ENCODE peak calls at places on chromosomes 4 and X, in four cellular contexts. One of them, this sample, is unnamed.

GRCh38 chr4:102610007-102610406 is 108.8 kb downstream of the NFKB1 start:
- DNase-seq in upper lobe of left lung: no peak
- DNase-seq in astrocyte: no peak
- DNase-seq in aorta: no peak
- DNase-seq in this sample: no peak

GRCh38 chr4:111641813-111642579 is 503.3 kb upstream of the FAM241A start:
- DNase-seq in astrocyte: peak; percentile 73
- DNase-seq in upper lobe of left lung: no peak
- DNase-seq in aorta: no peak
- DNase-seq in this sample: no peak

GRCh38 chr4:76758290-76758882 is 139.6 kb downstream of the SOWAHB start:
- DNase-seq in aorta: no peak
- DNase-seq in astrocyte: peak; percentile 58
- DNase-seq in upper lobe of left lung: no peak
- DNase-seq in this sample: no peak

GRCh38 chr4:110982486-110982885 is 359.6 kb upstream of the PITX2 start:
- DNase-seq in astrocyte: peak; percentile 8
- DNase-seq in aorta: no peak
- DNase-seq in upper lobe of left lung: no peak
- DNase-seq in this sample: no peak

GRCh38 chr4:83889802-83890201 is 353.9 kb downstream of the GPAT3 start:
- DNase-seq in upper lobe of left lung: no peak
- DNase-seq in astrocyte: peak; percentile 86
- DNase-seq in aorta: no peak
- DNase-seq in this sample: no peak

GRCh38 chr4:43682551-43682950 is 766.1 kb downstream of the KCTD8 start:
- DNase-seq in aorta: no peak
- DNase-seq in astrocyte: no peak
- DNase-seq in upper lobe of left lung: no peak
- DNase-seq in this sample: no peak

GRCh38 chr4:5409980-5410618 is 298.3 kb downstream of the EVC2 start:
- DNase-seq in astrocyte: no peak
- DNase-seq in upper lobe of left lung: no peak
- DNase-seq in aorta: no peak
- DNase-seq in this sample: no peak

GRCh38 chr4:84708406-84709135 is 125.6 kb downstream of the CDS1 start:
- DNase-seq in upper lobe of left lung: no peak
- DNase-seq in aorta: no peak
- DNase-seq in astrocyte: no peak
- DNase-seq in this sample: no peak

GRCh38 chrX:134236690-134237362 is at the start of gene CCDC160:
- DNase-seq in aorta: peak; percentile 79
- DNase-seq in astrocyte: peak; percentile 9
- DNase-seq in upper lobe of left lung: peak; percentile 88
- DNase-seq in this sample: peak; percentile 73

GRCh38 chrX:155330992-155331391 is 3.4 kb downstream of the CLIC2 start:
- DNase-seq in aorta: no peak
- DNase-seq in astrocyte: no peak
- DNase-seq in upper lobe of left lung: no peak
- DNase-seq in this sample: no peak

GRCh38 chrX:12076046-12076445 is 62.2 kb upstream of the FRMPD4 start:
- DNase-seq in upper lobe of left lung: no peak
- DNase-seq in aorta: no peak
- DNase-seq in astrocyte: no peak
- DNase-seq in this sample: no peak

GRCh38 chrX:122004127-122004526 is 956.7 kb downstream of the GLUD2 start:
- DNase-seq in upper lobe of left lung: peak; percentile 2
- DNase-seq in astrocyte: no peak
- DNase-seq in aorta: no peak
- DNase-seq in this sample: no peak

GRCh38 chr4:147548251-147548650 is 67.4 kb downstream of the EDNRA start:
- DNase-seq in astrocyte: no peak
- DNase-seq in aorta: no peak
- DNase-seq in upper lobe of left lung: no peak
- DNase-seq in this sample: no peak

GRCh38 chr4:188934320-188934975 is 795.2 kb downstream of the TRIML1 start:
- DNase-seq in astrocyte: peak; percentile 73
- DNase-seq in aorta: no peak
- DNase-seq in upper lobe of left lung: no peak
- DNase-seq in this sample: no peak

GRCh38 chr4:165580379-165580905 is 201.6 kb downstream of the CPE start:
- DNase-seq in aorta: no peak
- DNase-seq in upper lobe of left lung: no peak
- DNase-seq in astrocyte: peak; percentile 99
- DNase-seq in this sample: no peak

GRCh38 chrX:7083468-7084396 is 63.8 kb upstream of the STS start:
- DNase-seq in aorta: no peak
- DNase-seq in astrocyte: peak; percentile 99
- DNase-seq in upper lobe of left lung: no peak
- DNase-seq in this sample: no peak

GRCh38 chr4:828641-829271 is 2.8 kb upstream of the CPLX1 start:
- DNase-seq in aorta: peak; percentile 60
- DNase-seq in upper lobe of left lung: peak; percentile 70
- DNase-seq in astrocyte: no peak
- DNase-seq in this sample: peak; percentile 62

GRCh38 chr4:101157415-101158135 is 189.8 kb downstream of the PPP3CA start:
- DNase-seq in astrocyte: peak; percentile 40
- DNase-seq in aorta: no peak
- DNase-seq in upper lobe of left lung: no peak
- DNase-seq in this sample: no peak

GRCh38 chr4:52376107-52376704 is 282.9 kb downstream of the USP46 start:
- DNase-seq in upper lobe of left lung: no peak
- DNase-seq in aorta: no peak
- DNase-seq in astrocyte: peak; percentile 13
- DNase-seq in this sample: no peak

GRCh38 chr4:173025131-173025530 is 143.5 kb upstream of the GALNT7 start:
- DNase-seq in upper lobe of left lung: no peak
- DNase-seq in astrocyte: peak; percentile 62
- DNase-seq in aorta: no peak
- DNase-seq in this sample: no peak

GRCh38 chr4:19592391-19592790 is 659.3 kb upstream of the SLIT2 start:
- DNase-seq in aorta: no peak
- DNase-seq in astrocyte: no peak
- DNase-seq in upper lobe of left lung: no peak
- DNase-seq in this sample: no peak

GRCh38 chr4:153497988-153498967 is 32.1 kb downstream of the TMEM131L start:
- DNase-seq in astrocyte: peak; percentile 85
- DNase-seq in upper lobe of left lung: no peak
- DNase-seq in aorta: peak; percentile 48
- DNase-seq in this sample: no peak

GRCh38 chr4:117137143-117137542 is 51.8 kb upstream of the TRAM1L1 start:
- DNase-seq in aorta: no peak
- DNase-seq in upper lobe of left lung: no peak
- DNase-seq in astrocyte: peak; percentile 92
- DNase-seq in this sample: no peak

GRCh38 chrX:3046253-3046909 is 5.1 kb downstream of the ARSF start:
- DNase-seq in upper lobe of left lung: no peak
- DNase-seq in aorta: no peak
- DNase-seq in astrocyte: no peak
- DNase-seq in this sample: no peak

GRCh38 chr4:86896596-86896995 is 4.4 kb upstream of the C4orf36 start:
- DNase-seq in aorta: no peak
- DNase-seq in upper lobe of left lung: no peak
- DNase-seq in astrocyte: peak; percentile 18
- DNase-seq in this sample: no peak

GRCh38 chrX:110421499-110422455 is 63.1 kb downstream of the RTL9 start:
- DNase-seq in astrocyte: no peak
- DNase-seq in aorta: no peak
- DNase-seq in upper lobe of left lung: no peak
- DNase-seq in this sample: no peak

GRCh38 chrX:154738013-154738738 is 12.7 kb downstream of the GAB3 start:
- DNase-seq in upper lobe of left lung: no peak
- DNase-seq in astrocyte: peak; percentile 85
- DNase-seq in aorta: no peak
- DNase-seq in this sample: no peak

GRCh38 chrX:139881130-139881529 is 51.7 kb downstream of the ATP11C start:
- DNase-seq in astrocyte: peak; percentile 82
- DNase-seq in upper lobe of left lung: no peak
- DNase-seq in aorta: no peak
- DNase-seq in this sample: no peak

GRCh38 chrX:151488677-151489076 is 74.8 kb upstream of the PASD1 start:
- DNase-seq in aorta: no peak
- DNase-seq in astrocyte: no peak
- DNase-seq in upper lobe of left lung: no peak
- DNase-seq in this sample: no peak

GRCh38 chr4:121199742-121200561 is 35.8 kb upstream of the TNIP3 start:
- DNase-seq in upper lobe of left lung: no peak
- DNase-seq in aorta: no peak
- DNase-seq in astrocyte: no peak
- DNase-seq in this sample: no peak

DNA sequence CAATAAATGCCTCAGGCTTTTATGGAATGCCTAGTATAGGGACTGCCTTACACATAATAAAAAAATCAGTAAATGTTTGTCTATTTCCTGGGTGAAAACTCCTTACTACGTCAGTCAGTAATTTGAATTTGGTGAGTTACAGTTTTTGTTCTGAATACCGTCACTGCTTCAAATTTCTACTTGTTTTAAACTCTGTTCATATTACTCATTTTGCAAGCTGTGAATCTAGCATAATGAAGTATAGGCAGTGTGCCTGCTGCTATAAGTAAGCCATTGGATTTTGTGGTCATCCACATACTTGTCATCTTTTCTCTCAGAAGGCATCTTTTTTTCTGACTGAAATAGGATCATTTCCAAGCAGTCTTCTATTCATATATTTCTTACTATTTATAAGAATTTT is 43.1 kb downstream of the SYNPO2 start:
- DNase-seq in aorta: no peak
- DNase-seq in upper lobe of left lung: no peak
- DNase-seq in astrocyte: peak; percentile 48
- DNase-seq in this sample: no peak
- H3K4me1 ChIP-seq in aorta: peaks cover 20% of the 10 kb centered on the region
- H3K4me1 ChIP-seq in upper lobe of left lung: no peaks in the 10 kb centered on the region
- H3K4me1 ChIP-seq in astrocyte: no peaks in the 10 kb centered on the region
- H3K4me1 ChIP-seq in this sample: no peaks in the 10 kb centered on the region

GRCh38 chr4:38383646-38384121 is 280.3 kb upstream of the KLF3 start:
- DNase-seq in upper lobe of left lung: no peak
- DNase-seq in aorta: no peak
- DNase-seq in astrocyte: no peak
- DNase-seq in this sample: no peak
- H3K4me1 ChIP-seq in upper lobe of left lung: peaks cover 14% of the 10 kb centered on the region
- H3K4me1 ChIP-seq in aorta: peaks cover 13% of the 10 kb centered on the region
- H3K4me1 ChIP-seq in astrocyte: no peaks in the 10 kb centered on the region
- H3K4me1 ChIP-seq in this sample: peaks cover 23% of the 10 kb centered on the region

GRCh38 chrX:40179333-40179732 is 81.6 kb upstream of the BCOR start:
- DNase-seq in upper lobe of left lung: no peak
- DNase-seq in astrocyte: no peak
- DNase-seq in aorta: no peak
- DNase-seq in this sample: no peak

GRCh38 chrX:40177942-40178715 is 80.4 kb upstream of the BCOR start:
- DNase-seq in aorta: no peak
- DNase-seq in upper lobe of left lung: no peak
- DNase-seq in astrocyte: no peak
- DNase-seq in this sample: no peak

GRCh38 chrX:40184968-40185367 is 87.2 kb upstream of the BCOR start:
- DNase-seq in aorta: no peak
- DNase-seq in astrocyte: no peak
- DNase-seq in upper lobe of left lung: no peak
- DNase-seq in this sample: no peak

GRCh38 chrX:40182095-40182494 is 84.3 kb upstream of the BCOR start:
- DNase-seq in astrocyte: no peak
- DNase-seq in upper lobe of left lung: no peak
- DNase-seq in aorta: no peak
- DNase-seq in this sample: no peak

DNA sequence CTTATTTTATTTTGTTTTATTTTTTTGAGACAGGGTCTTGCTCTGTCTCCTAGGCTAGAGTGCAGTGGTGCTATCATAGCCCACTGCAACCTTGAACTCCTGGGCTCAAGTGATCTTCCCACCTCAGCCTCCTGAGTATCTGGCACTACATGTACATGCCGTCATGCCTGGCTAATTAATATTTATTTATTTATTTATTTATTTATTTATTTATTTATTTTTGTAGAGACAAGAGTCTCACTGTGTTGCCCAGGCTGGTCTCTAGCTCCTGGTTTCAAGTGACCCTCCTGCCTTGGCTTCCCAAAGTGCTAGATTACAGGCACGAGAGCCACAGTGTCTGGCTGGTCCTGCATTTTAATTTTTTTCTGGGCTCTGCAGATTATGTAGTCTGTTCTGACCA is 84.9 kb upstream of the BCOR start:
- DNase-seq in astrocyte: no peak
- DNase-seq in upper lobe of left lung: no peak
- DNase-seq in aorta: no peak
- DNase-seq in this sample: no peak
- H3K4me1 ChIP-seq in astrocyte: no peaks in the 10 kb centered on the region
- H3K4me1 ChIP-seq in upper lobe of left lung: no peaks in the 10 kb centered on the region
- H3K4me1 ChIP-seq in aorta: no peaks in the 10 kb centered on the region
- H3K4me1 ChIP-seq in this sample: no peaks in the 10 kb centered on the region

DNA sequence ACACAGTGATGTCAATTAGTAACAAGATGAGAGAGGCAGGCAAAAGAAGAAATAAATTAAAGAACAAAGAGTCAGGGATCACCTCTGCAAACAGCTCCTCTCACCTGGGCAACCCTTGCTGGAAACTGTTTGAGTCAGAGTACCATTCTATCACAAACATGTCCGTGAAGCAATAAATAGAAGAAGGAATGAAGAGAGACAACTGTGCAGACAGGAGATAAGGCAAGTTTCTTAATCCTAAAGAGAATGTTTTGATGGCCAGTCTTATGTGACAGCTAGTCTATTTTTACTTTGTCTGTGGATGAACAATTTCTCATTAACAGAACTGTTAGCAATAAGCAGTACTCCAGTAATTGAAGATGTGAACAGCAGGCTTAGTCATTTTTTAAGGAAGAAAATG is 422.4 kb downstream of the DMD start:
- DNase-seq in upper lobe of left lung: no peak
- DNase-seq in astrocyte: no peak
- DNase-seq in aorta: no peak
- DNase-seq in this sample: no peak
- H3K4me1 ChIP-seq in upper lobe of left lung: no peaks in the 10 kb centered on the region
- H3K4me1 ChIP-seq in astrocyte: no peaks in the 10 kb centered on the region
- H3K4me1 ChIP-seq in aorta: no peaks in the 10 kb centered on the region
- H3K4me1 ChIP-seq in this sample: no peaks in the 10 kb centered on the region

GRCh38 chrX:65707153-65707552 is 39.7 kb downstream of the MSN start:
- DNase-seq in upper lobe of left lung: no peak
- DNase-seq in astrocyte: no peak
- DNase-seq in aorta: no peak
- DNase-seq in this sample: no peak

GRCh38 chrX:65705439-65705838 is 38.0 kb downstream of the MSN start:
- DNase-seq in astrocyte: no peak
- DNase-seq in upper lobe of left lung: no peak
- DNase-seq in aorta: no peak
- DNase-seq in this sample: no peak

GRCh38 chrX:65697915-65698796 is 30.7 kb downstream of the MSN start:
- DNase-seq in aorta: no peak
- DNase-seq in astrocyte: peak; percentile 27
- DNase-seq in upper lobe of left lung: no peak
- DNase-seq in this sample: peak; percentile 82

GRCh38 chrX:65706041-65706828 is 38.8 kb downstream of the MSN start:
- DNase-seq in aorta: peak; percentile 84
- DNase-seq in upper lobe of left lung: no peak
- DNase-seq in astrocyte: peak; percentile 72
- DNase-seq in this sample: no peak

GRCh38 chrX:65702956-65703355 is 35.5 kb downstream of the MSN start:
- DNase-seq in astrocyte: no peak
- DNase-seq in aorta: no peak
- DNase-seq in upper lobe of left lung: no peak
- DNase-seq in this sample: no peak
- H3K4me1 ChIP-seq in astrocyte: peaks cover 41% of the 10 kb centered on the region
- H3K4me1 ChIP-seq in aorta: peaks cover 4% of the 10 kb centered on the region
- H3K4me1 ChIP-seq in upper lobe of left lung: peaks cover 76% of the 10 kb centered on the region
- H3K4me1 ChIP-seq in this sample: peaks cover 54% of the 10 kb centered on the region